ENCODE peak calls at places on chromosome 9, in ten cellular contexts. One of them, this sample, is unnamed.

GRCh38 chr9:134136117-134136996 is 475 bp downstream of the WDR5 start:
- DNase-seq in stimulated activated CD4-positive, alpha-beta T cell treated with anti-CD3 and anti-CD28 coated beads, Interleukin-4, amount 100 ng/mL, for 4 hours: no peak
- DNase-seq in G401: peak; percentile 24
- DNase-seq in NCI-H1930: no peak
- DNase-seq in ovary: peak; percentile 39
- DNase-seq in psoas muscle: peak; percentile 63
- DNase-seq in epithelial cell of esophagus: peak; percentile 29
- DNase-seq in left cardiac atrium: no peak
- DNase-seq in lung microvascular endothelial cell: peak; percentile 44
- DNase-seq in Right ventricle myocardium superior: no peak
- DNase-seq in this sample: no peak

GRCh38 chr9:129558063-129558550 is 62.8 kb downstream of the C9orf50 start:
- DNase-seq in epithelial cell of esophagus: no peak
- DNase-seq in left cardiac atrium: no peak
- DNase-seq in NCI-H1930: no peak
- DNase-seq in Right ventricle myocardium superior: no peak
- DNase-seq in psoas muscle: no peak
- DNase-seq in G401: no peak
- DNase-seq in lung microvascular endothelial cell: no peak
- DNase-seq in ovary: peak; percentile 30
- DNase-seq in stimulated activated CD4-positive, alpha-beta T cell treated with anti-CD3 and anti-CD28 coated beads, Interleukin-4, amount 100 ng/mL, for 4 hours: no peak
- DNase-seq in this sample: no peak

GRCh38 chr9:30718483-30718882 is 1666.0 kb upstream of the ACO1 start:
- DNase-seq in epithelial cell of esophagus: no peak
- DNase-seq in Right ventricle myocardium superior: no peak
- DNase-seq in psoas muscle: no peak
- DNase-seq in stimulated activated CD4-positive, alpha-beta T cell treated with anti-CD3 and anti-CD28 coated beads, Interleukin-4, amount 100 ng/mL, for 4 hours: no peak
- DNase-seq in lung microvascular endothelial cell: no peak
- DNase-seq in NCI-H1930: no peak
- DNase-seq in ovary: no peak
- DNase-seq in left cardiac atrium: no peak
- DNase-seq in G401: no peak
- DNase-seq in this sample: no peak

GRCh38 chr9:124140941-124141568 is 116.7 kb upstream of the NEK6 start:
- DNase-seq in NCI-H1930: no peak
- DNase-seq in stimulated activated CD4-positive, alpha-beta T cell treated with anti-CD3 and anti-CD28 coated beads, Interleukin-4, amount 100 ng/mL, for 4 hours: no peak
- DNase-seq in Right ventricle myocardium superior: no peak
- DNase-seq in lung microvascular endothelial cell: no peak
- DNase-seq in ovary: no peak
- DNase-seq in G401: no peak
- DNase-seq in psoas muscle: no peak
- DNase-seq in left cardiac atrium: no peak
- DNase-seq in epithelial cell of esophagus: no peak
- DNase-seq in this sample: no peak

GRCh38 chr9:76680716-76681431 is 83.4 kb upstream of the PCA3 start:
- DNase-seq in ovary: no peak
- DNase-seq in Right ventricle myocardium superior: no peak
- DNase-seq in psoas muscle: no peak
- DNase-seq in G401: no peak
- DNase-seq in lung microvascular endothelial cell: no peak
- DNase-seq in epithelial cell of esophagus: no peak
- DNase-seq in left cardiac atrium: no peak
- DNase-seq in stimulated activated CD4-positive, alpha-beta T cell treated with anti-CD3 and anti-CD28 coated beads, Interleukin-4, amount 100 ng/mL, for 4 hours: no peak
- DNase-seq in NCI-H1930: no peak
- DNase-seq in this sample: no peak

GRCh38 chr9:129823163-129823933 is 588 bp downstream of the TOR1A start:
- DNase-seq in ovary: no peak
- DNase-seq in Right ventricle myocardium superior: peak; percentile 41
- DNase-seq in lung microvascular endothelial cell: peak; percentile 8
- DNase-seq in stimulated activated CD4-positive, alpha-beta T cell treated with anti-CD3 and anti-CD28 coated beads, Interleukin-4, amount 100 ng/mL, for 4 hours: no peak
- DNase-seq in G401: peak; percentile 15
- DNase-seq in NCI-H1930: no peak
- DNase-seq in left cardiac atrium: no peak
- DNase-seq in psoas muscle: no peak
- DNase-seq in epithelial cell of esophagus: peak; percentile 32
- DNase-seq in this sample: no peak

GRCh38 chr9:95477885-95478790 is 38.6 kb downstream of the PTCH1 start:
- DNase-seq in left cardiac atrium: no peak
- DNase-seq in stimulated activated CD4-positive, alpha-beta T cell treated with anti-CD3 and anti-CD28 coated beads, Interleukin-4, amount 100 ng/mL, for 4 hours: no peak
- DNase-seq in G401: no peak
- DNase-seq in NCI-H1930: no peak
- DNase-seq in psoas muscle: no peak
- DNase-seq in epithelial cell of esophagus: no peak
- DNase-seq in ovary: no peak
- DNase-seq in Right ventricle myocardium superior: no peak
- DNase-seq in lung microvascular endothelial cell: no peak
- DNase-seq in this sample: no peak

GRCh38 chr9:80091526-80091925 is 519.8 kb downstream of the TLE4 start:
- DNase-seq in stimulated activated CD4-positive, alpha-beta T cell treated with anti-CD3 and anti-CD28 coated beads, Interleukin-4, amount 100 ng/mL, for 4 hours: no peak
- DNase-seq in epithelial cell of esophagus: no peak
- DNase-seq in left cardiac atrium: no peak
- DNase-seq in lung microvascular endothelial cell: no peak
- DNase-seq in G401: no peak
- DNase-seq in psoas muscle: no peak
- DNase-seq in ovary: no peak
- DNase-seq in Right ventricle myocardium superior: no peak
- DNase-seq in NCI-H1930: no peak
- DNase-seq in this sample: no peak

GRCh38 chr9:89864731-89865130 is 259.9 kb downstream of the GADD45G start:
- DNase-seq in psoas muscle: no peak
- DNase-seq in epithelial cell of esophagus: no peak
- DNase-seq in lung microvascular endothelial cell: no peak
- DNase-seq in G401: no peak
- DNase-seq in left cardiac atrium: no peak
- DNase-seq in Right ventricle myocardium superior: no peak
- DNase-seq in ovary: no peak
- DNase-seq in NCI-H1930: no peak
- DNase-seq in stimulated activated CD4-positive, alpha-beta T cell treated with anti-CD3 and anti-CD28 coated beads, Interleukin-4, amount 100 ng/mL, for 4 hours: no peak
- DNase-seq in this sample: no peak

GRCh38 chr9:76560481-76560891 is 101.5 kb downstream of the GCNT1 start:
- DNase-seq in epithelial cell of esophagus: peak; percentile 14
- DNase-seq in NCI-H1930: no peak
- DNase-seq in left cardiac atrium: peak; percentile 28
- DNase-seq in lung microvascular endothelial cell: no peak
- DNase-seq in ovary: no peak
- DNase-seq in psoas muscle: no peak
- DNase-seq in stimulated activated CD4-positive, alpha-beta T cell treated with anti-CD3 and anti-CD28 coated beads, Interleukin-4, amount 100 ng/mL, for 4 hours: no peak
- DNase-seq in G401: no peak
- DNase-seq in Right ventricle myocardium superior: no peak
- DNase-seq in this sample: no peak

GRCh38 chr9:100515578-100516494 is 42.9 kb downstream of the TMEFF1 start:
- DNase-seq in lung microvascular endothelial cell: peak; percentile 26
- DNase-seq in Right ventricle myocardium superior: no peak
- DNase-seq in ovary: no peak
- DNase-seq in psoas muscle: no peak
- DNase-seq in NCI-H1930: no peak
- DNase-seq in G401: no peak
- DNase-seq in epithelial cell of esophagus: peak; percentile 17
- DNase-seq in stimulated activated CD4-positive, alpha-beta T cell treated with anti-CD3 and anti-CD28 coated beads, Interleukin-4, amount 100 ng/mL, for 4 hours: no peak
- DNase-seq in left cardiac atrium: no peak
- DNase-seq in this sample: no peak

GRCh38 chr9:124137009-124137943 is 120.5 kb upstream of the NEK6 start:
- DNase-seq in ovary: no peak
- DNase-seq in epithelial cell of esophagus: no peak
- DNase-seq in G401: no peak
- DNase-seq in Right ventricle myocardium superior: peak; percentile 51
- DNase-seq in psoas muscle: peak; percentile 83
- DNase-seq in NCI-H1930: no peak
- DNase-seq in left cardiac atrium: no peak
- DNase-seq in lung microvascular endothelial cell: no peak
- DNase-seq in stimulated activated CD4-positive, alpha-beta T cell treated with anti-CD3 and anti-CD28 coated beads, Interleukin-4, amount 100 ng/mL, for 4 hours: no peak
- DNase-seq in this sample: no peak

GRCh38 chr9:136550439-136551085 is 4.7 kb upstream of the NOTCH1 start:
- DNase-seq in epithelial cell of esophagus: peak; percentile 77
- DNase-seq in Right ventricle myocardium superior: no peak
- DNase-seq in lung microvascular endothelial cell: no peak
- DNase-seq in psoas muscle: no peak
- DNase-seq in G401: no peak
- DNase-seq in ovary: no peak
- DNase-seq in left cardiac atrium: no peak
- DNase-seq in NCI-H1930: no peak
- DNase-seq in stimulated activated CD4-positive, alpha-beta T cell treated with anti-CD3 and anti-CD28 coated beads, Interleukin-4, amount 100 ng/mL, for 4 hours: no peak
- DNase-seq in this sample: no peak

GRCh38 chr9:125701351-125701750 is 5.7 kb downstream of the MAPKAP1 start:
- DNase-seq in left cardiac atrium: no peak
- DNase-seq in Right ventricle myocardium superior: no peak
- DNase-seq in ovary: no peak
- DNase-seq in G401: no peak
- DNase-seq in NCI-H1930: no peak
- DNase-seq in stimulated activated CD4-positive, alpha-beta T cell treated with anti-CD3 and anti-CD28 coated beads, Interleukin-4, amount 100 ng/mL, for 4 hours: no peak
- DNase-seq in epithelial cell of esophagus: peak; percentile 98
- DNase-seq in lung microvascular endothelial cell: peak; percentile 7
- DNase-seq in psoas muscle: no peak
- DNase-seq in this sample: peak; percentile 67

GRCh38 chr9:112042769-112043168 is 132.3 kb downstream of the SUSD1 start:
- DNase-seq in NCI-H1930: no peak
- DNase-seq in stimulated activated CD4-positive, alpha-beta T cell treated with anti-CD3 and anti-CD28 coated beads, Interleukin-4, amount 100 ng/mL, for 4 hours: no peak
- DNase-seq in Right ventricle myocardium superior: no peak
- DNase-seq in left cardiac atrium: no peak
- DNase-seq in epithelial cell of esophagus: no peak
- DNase-seq in psoas muscle: no peak
- DNase-seq in ovary: no peak
- DNase-seq in lung microvascular endothelial cell: no peak
- DNase-seq in G401: no peak
- DNase-seq in this sample: no peak

GRCh38 chr9:135247174-135247930 is 159.9 kb downstream of the OLFM1 start:
- DNase-seq in epithelial cell of esophagus: no peak
- DNase-seq in ovary: no peak
- DNase-seq in Right ventricle myocardium superior: peak; percentile 38
- DNase-seq in lung microvascular endothelial cell: no peak
- DNase-seq in left cardiac atrium: no peak
- DNase-seq in stimulated activated CD4-positive, alpha-beta T cell treated with anti-CD3 and anti-CD28 coated beads, Interleukin-4, amount 100 ng/mL, for 4 hours: no peak
- DNase-seq in NCI-H1930: no peak
- DNase-seq in G401: no peak
- DNase-seq in psoas muscle: peak; percentile 13
- DNase-seq in this sample: no peak

GRCh38 chr9:134369416-134370212 is 43.4 kb downstream of the RXRA start:
- DNase-seq in Right ventricle myocardium superior: no peak
- DNase-seq in stimulated activated CD4-positive, alpha-beta T cell treated with anti-CD3 and anti-CD28 coated beads, Interleukin-4, amount 100 ng/mL, for 4 hours: no peak
- DNase-seq in G401: no peak
- DNase-seq in ovary: no peak
- DNase-seq in lung microvascular endothelial cell: no peak
- DNase-seq in psoas muscle: no peak
- DNase-seq in left cardiac atrium: no peak
- DNase-seq in epithelial cell of esophagus: no peak
- DNase-seq in NCI-H1930: no peak
- DNase-seq in this sample: no peak

GRCh38 chr9:92493741-92494387 is 11.6 kb upstream of the ASPN start:
- DNase-seq in lung microvascular endothelial cell: no peak
- DNase-seq in ovary: no peak
- DNase-seq in stimulated activated CD4-positive, alpha-beta T cell treated with anti-CD3 and anti-CD28 coated beads, Interleukin-4, amount 100 ng/mL, for 4 hours: no peak
- DNase-seq in left cardiac atrium: no peak
- DNase-seq in NCI-H1930: no peak
- DNase-seq in epithelial cell of esophagus: no peak
- DNase-seq in psoas muscle: no peak
- DNase-seq in G401: no peak
- DNase-seq in Right ventricle myocardium superior: no peak
- DNase-seq in this sample: no peak

GRCh38 chr9:73153793-73154227 is 2.1 kb downstream of the ANXA1 start:
- DNase-seq in ovary: no peak
- DNase-seq in psoas muscle: no peak
- DNase-seq in G401: no peak
- DNase-seq in NCI-H1930: no peak
- DNase-seq in epithelial cell of esophagus: peak; percentile 75
- DNase-seq in stimulated activated CD4-positive, alpha-beta T cell treated with anti-CD3 and anti-CD28 coated beads, Interleukin-4, amount 100 ng/mL, for 4 hours: no peak
- DNase-seq in lung microvascular endothelial cell: peak; percentile 44
- DNase-seq in Right ventricle myocardium superior: no peak
- DNase-seq in left cardiac atrium: no peak
- DNase-seq in this sample: no peak

GRCh38 chr9:105979359-105979758 is 285.0 kb downstream of the TMEM38B start:
- DNase-seq in lung microvascular endothelial cell: no peak
- DNase-seq in G401: no peak
- DNase-seq in Right ventricle myocardium superior: no peak
- DNase-seq in NCI-H1930: no peak
- DNase-seq in ovary: no peak
- DNase-seq in epithelial cell of esophagus: no peak
- DNase-seq in psoas muscle: no peak
- DNase-seq in left cardiac atrium: no peak
- DNase-seq in stimulated activated CD4-positive, alpha-beta T cell treated with anti-CD3 and anti-CD28 coated beads, Interleukin-4, amount 100 ng/mL, for 4 hours: no peak
- DNase-seq in this sample: no peak

GRCh38 chr9:112836394-112836793 is 54.3 kb downstream of the SLC46A2 start:
- DNase-seq in NCI-H1930: no peak
- DNase-seq in left cardiac atrium: no peak
- DNase-seq in psoas muscle: no peak
- DNase-seq in Right ventricle myocardium superior: no peak
- DNase-seq in lung microvascular endothelial cell: peak; percentile 56
- DNase-seq in G401: no peak
- DNase-seq in ovary: no peak
- DNase-seq in epithelial cell of esophagus: no peak
- DNase-seq in stimulated activated CD4-positive, alpha-beta T cell treated with anti-CD3 and anti-CD28 coated beads, Interleukin-4, amount 100 ng/mL, for 4 hours: no peak
- DNase-seq in this sample: no peak

GRCh38 chr9:2717385-2717784 is at the start of gene KCNV2:
- DNase-seq in stimulated activated CD4-positive, alpha-beta T cell treated with anti-CD3 and anti-CD28 coated beads, Interleukin-4, amount 100 ng/mL, for 4 hours: no peak
- DNase-seq in epithelial cell of esophagus: no peak
- DNase-seq in ovary: no peak
- DNase-seq in lung microvascular endothelial cell: no peak
- DNase-seq in psoas muscle: no peak
- DNase-seq in Right ventricle myocardium superior: no peak
- DNase-seq in G401: no peak
- DNase-seq in NCI-H1930: no peak
- DNase-seq in left cardiac atrium: no peak
- DNase-seq in this sample: no peak

GRCh38 chr9:112037281-112038016 is 137.6 kb downstream of the SUSD1 start:
- DNase-seq in lung microvascular endothelial cell: no peak
- DNase-seq in G401: peak; percentile 46
- DNase-seq in epithelial cell of esophagus: no peak
- DNase-seq in ovary: no peak
- DNase-seq in NCI-H1930: no peak
- DNase-seq in left cardiac atrium: no peak
- DNase-seq in stimulated activated CD4-positive, alpha-beta T cell treated with anti-CD3 and anti-CD28 coated beads, Interleukin-4, amount 100 ng/mL, for 4 hours: peak; percentile 60
- DNase-seq in Right ventricle myocardium superior: no peak
- DNase-seq in psoas muscle: no peak
- DNase-seq in this sample: no peak

GRCh38 chr9:109887079-109887478 is 107.1 kb downstream of the PALM2AKAP2 start:
- DNase-seq in left cardiac atrium: no peak
- DNase-seq in ovary: no peak
- DNase-seq in G401: no peak
- DNase-seq in stimulated activated CD4-positive, alpha-beta T cell treated with anti-CD3 and anti-CD28 coated beads, Interleukin-4, amount 100 ng/mL, for 4 hours: no peak
- DNase-seq in lung microvascular endothelial cell: no peak
- DNase-seq in NCI-H1930: no peak
- DNase-seq in psoas muscle: no peak
- DNase-seq in epithelial cell of esophagus: peak; percentile 38
- DNase-seq in Right ventricle myocardium superior: no peak
- DNase-seq in this sample: no peak

GRCh38 chr9:12813960-12814876 is 39.4 kb downstream of the LURAP1L start:
- DNase-seq in lung microvascular endothelial cell: peak; percentile 96
- DNase-seq in G401: peak; percentile 83
- DNase-seq in stimulated activated CD4-positive, alpha-beta T cell treated with anti-CD3 and anti-CD28 coated beads, Interleukin-4, amount 100 ng/mL, for 4 hours: no peak
- DNase-seq in left cardiac atrium: peak; percentile 30
- DNase-seq in epithelial cell of esophagus: peak; percentile 100
- DNase-seq in NCI-H1930: peak; percentile 93
- DNase-seq in Right ventricle myocardium superior: peak; percentile 47
- DNase-seq in psoas muscle: no peak
- DNase-seq in ovary: peak; percentile 14
- DNase-seq in this sample: no peak

GRCh38 chr9:118009585-118009984 is 305.4 kb downstream of the TLR4 start:
- DNase-seq in left cardiac atrium: no peak
- DNase-seq in ovary: no peak
- DNase-seq in NCI-H1930: no peak
- DNase-seq in psoas muscle: no peak
- DNase-seq in epithelial cell of esophagus: no peak
- DNase-seq in Right ventricle myocardium superior: no peak
- DNase-seq in lung microvascular endothelial cell: no peak
- DNase-seq in G401: no peak
- DNase-seq in stimulated activated CD4-positive, alpha-beta T cell treated with anti-CD3 and anti-CD28 coated beads, Interleukin-4, amount 100 ng/mL, for 4 hours: no peak
- DNase-seq in this sample: peak; percentile 28

GRCh38 chr9:99859395-99859980 is 37.8 kb downstream of the NR4A3 start:
- DNase-seq in NCI-H1930: no peak
- DNase-seq in ovary: no peak
- DNase-seq in epithelial cell of esophagus: peak; percentile 32
- DNase-seq in lung microvascular endothelial cell: no peak
- DNase-seq in left cardiac atrium: no peak
- DNase-seq in Right ventricle myocardium superior: no peak
- DNase-seq in stimulated activated CD4-positive, alpha-beta T cell treated with anti-CD3 and anti-CD28 coated beads, Interleukin-4, amount 100 ng/mL, for 4 hours: no peak
- DNase-seq in G401: no peak
- DNase-seq in psoas muscle: no peak
- DNase-seq in this sample: peak; percentile 30

GRCh38 chr9:98687911-98688310 is 20.8 kb downstream of the GABBR2 start:
- DNase-seq in epithelial cell of esophagus: peak; percentile 23
- DNase-seq in lung microvascular endothelial cell: no peak
- DNase-seq in NCI-H1930: no peak
- DNase-seq in ovary: no peak
- DNase-seq in Right ventricle myocardium superior: no peak
- DNase-seq in stimulated activated CD4-positive, alpha-beta T cell treated with anti-CD3 and anti-CD28 coated beads, Interleukin-4, amount 100 ng/mL, for 4 hours: no peak
- DNase-seq in G401: no peak
- DNase-seq in left cardiac atrium: no peak
- DNase-seq in psoas muscle: no peak
- DNase-seq in this sample: no peak

This sample was measured in iPS DF 19.7.